ENCODE peak calls at places on chromosomes 7 and 10, in four cellular contexts. One of them, this sample, is unnamed.
A peak's percentile ranks its signal among the peaks of the same experiment; 100 is the strongest.

GRCh38 chr10:74890460-74890859 is 64.1 kb downstream of the KAT6B start:
- DNase-seq in HepG2: no peak
- DNase-seq in K562: no peak
- DNase-seq in WTC11: no peak
- DNase-seq in this sample: no peak

GRCh38 chr10:79020605-79021004 is 48.2 kb upstream of the ZMIZ1 start:
- DNase-seq in HepG2: no peak
- DNase-seq in K562: no peak
- DNase-seq in WTC11: no peak
- DNase-seq in this sample: no peak

GRCh38 chr7:135758531-135758932 is 9.9 kb upstream of the FAM180A start:
- DNase-seq in HepG2: no peak
- DNase-seq in K562: no peak
- DNase-seq in WTC11: no peak
- DNase-seq in this sample: no peak

GRCh38 chr10:73759512-73760115 is 15.4 kb downstream of the SEC24C start:
- DNase-seq in HepG2: no peak
- DNase-seq in K562: no peak
- DNase-seq in WTC11: no peak
- DNase-seq in this sample: no peak

GRCh38 chr10:12067336-12067735 is 1.4 kb upstream of the DHTKD1 start:
- DNase-seq in HepG2: no peak
- DNase-seq in K562: no peak
- DNase-seq in WTC11: no peak
- DNase-seq in this sample: peak; percentile 27

GRCh38 chr7:99381664-99382075 is 7.1 kb downstream of the ARPC1B start:
- DNase-seq in HepG2: peak; percentile 48
- DNase-seq in K562: no peak
- DNase-seq in WTC11: no peak
- DNase-seq in this sample: no peak

GRCh38 chr10:48655426-48656240 is 29.0 kb upstream of the WDFY4 start:
- DNase-seq in HepG2: no peak
- DNase-seq in K562: peak; percentile 59
- DNase-seq in WTC11: no peak
- DNase-seq in this sample: peak; percentile 33

GRCh38 chr7:157529768-157530560 is 193.2 kb downstream of the DNAJB6 start:
- DNase-seq in HepG2: no peak
- DNase-seq in K562: no peak
- DNase-seq in WTC11: peak; percentile 3
- DNase-seq in this sample: no peak

GRCh38 chr10:32232378-32232777 is 114.6 kb downstream of the EPC1 start:
- DNase-seq in HepG2: no peak
- DNase-seq in K562: no peak
- DNase-seq in WTC11: peak; percentile 23
- DNase-seq in this sample: no peak

GRCh38 chr7:12979181-12979580 is 291.7 kb downstream of the ARL4A start:
- DNase-seq in HepG2: no peak
- DNase-seq in K562: no peak
- DNase-seq in WTC11: no peak
- DNase-seq in this sample: peak; percentile 11

GRCh38 chr7:2764621-2765020 is 76.6 kb downstream of the AMZ1 start:
- DNase-seq in HepG2: no peak
- DNase-seq in K562: no peak
- DNase-seq in WTC11: no peak
- DNase-seq in this sample: no peak

GRCh38 chr7:155181768-155182167 is 111.6 kb downstream of the HTR5A start:
- DNase-seq in HepG2: no peak
- DNase-seq in K562: no peak
- DNase-seq in WTC11: no peak
- DNase-seq in this sample: no peak

GRCh38 chr10:121899727-121900126 is 28.1 kb downstream of the ATE1 start:
- DNase-seq in HepG2: no peak
- DNase-seq in K562: no peak
- DNase-seq in WTC11: no peak
- DNase-seq in this sample: no peak

GRCh38 chr10:43132796-43133195 is 5.4 kb upstream of the CSGALNACT2 start:
- DNase-seq in HepG2: no peak
- DNase-seq in K562: no peak
- DNase-seq in WTC11: no peak
- DNase-seq in this sample: no peak

GRCh38 chr7:21945374-21946227 is at the start of gene CDCA7L:
- DNase-seq in HepG2: no peak
- DNase-seq in K562: peak; percentile 71
- DNase-seq in WTC11: peak; percentile 84
- DNase-seq in this sample: peak; percentile 78

GRCh38 chr10:25758041-25758457 is 176.0 kb upstream of the MYO3A start:
- DNase-seq in HepG2: peak; percentile 10
- DNase-seq in K562: peak; percentile 45
- DNase-seq in WTC11: peak; percentile 45
- DNase-seq in this sample: peak; percentile 10

GRCh38 chr7:40244226-40244625 is 109.4 kb downstream of the SUGCT start:
- DNase-seq in HepG2: no peak
- DNase-seq in K562: no peak
- DNase-seq in WTC11: no peak
- DNase-seq in this sample: no peak

GRCh38 chr7:3431306-3431705 is 130.3 kb downstream of the SDK1 start:
- DNase-seq in HepG2: no peak
- DNase-seq in K562: no peak
- DNase-seq in WTC11: no peak
- DNase-seq in this sample: no peak

GRCh38 chr7:114988755-114989154 is 66.9 kb downstream of the MDFIC start:
- DNase-seq in HepG2: no peak
- DNase-seq in K562: no peak
- DNase-seq in WTC11: no peak
- DNase-seq in this sample: peak; percentile 53

GRCh38 chr10:90587081-90587491 is 270.8 kb downstream of the HTR7 start:
- DNase-seq in HepG2: no peak
- DNase-seq in K562: no peak
- DNase-seq in WTC11: no peak
- DNase-seq in this sample: no peak

GRCh38 chr10:61359452-61359851 is 93.7 kb downstream of the TMEM26 start:
- DNase-seq in HepG2: no peak
- DNase-seq in K562: no peak
- DNase-seq in WTC11: no peak
- DNase-seq in this sample: no peak

GRCh38 chr7:107427462-107427861 is 42.4 kb upstream of the GPR22 start:
- DNase-seq in HepG2: no peak
- DNase-seq in K562: no peak
- DNase-seq in WTC11: no peak
- DNase-seq in this sample: no peak

GRCh38 chr10:70321233-70321632 is 37.4 kb upstream of the NPFFR1 start:
- DNase-seq in HepG2: no peak
- DNase-seq in K562: no peak
- DNase-seq in WTC11: no peak
- DNase-seq in this sample: no peak

GRCh38 chr10:61635946-61636345 is 26.8 kb upstream of the CABCOCO1 start:
- DNase-seq in HepG2: no peak
- DNase-seq in K562: no peak
- DNase-seq in WTC11: no peak
- DNase-seq in this sample: no peak

GRCh38 chr10:9198611-9199010 is 1144.1 kb downstream of the GATA3 start:
- DNase-seq in HepG2: no peak
- DNase-seq in K562: no peak
- DNase-seq in WTC11: no peak
- DNase-seq in this sample: no peak

GRCh38 chr10:72038458-72039001 is 49.8 kb downstream of the SPOCK2 start:
- DNase-seq in HepG2: peak; percentile 94
- DNase-seq in K562: no peak
- DNase-seq in WTC11: no peak
- DNase-seq in this sample: no peak

GRCh38 chr7:43926193-43927043 is at the start of gene UBE2D4:
- DNase-seq in HepG2: peak; percentile 67
- DNase-seq in K562: peak; percentile 89
- DNase-seq in WTC11: peak; percentile 77
- DNase-seq in this sample: peak; percentile 85

GRCh38 chr10:43226441-43226840 is 40.4 kb downstream of the RASGEF1A start:
- DNase-seq in HepG2: no peak
- DNase-seq in K562: no peak
- DNase-seq in WTC11: peak; percentile 3
- DNase-seq in this sample: no peak

GRCh38 chr10:63256047-63256773 is 123.1 kb downstream of the NRBF2 start:
- DNase-seq in HepG2: no peak
- DNase-seq in K562: no peak
- DNase-seq in WTC11: no peak
- DNase-seq in this sample: no peak

GRCh38 chr7:80463272-80463920 is 48.5 kb downstream of the GNAT3 start:
- DNase-seq in HepG2: no peak
- DNase-seq in K562: no peak
- DNase-seq in WTC11: no peak
- DNase-seq in this sample: no peak

GRCh38 chr7:132518102-132518838 is 58.0 kb downstream of the PLXNA4 start:
- DNase-seq in HepG2: peak; percentile 20
- DNase-seq in K562: peak; percentile 77
- DNase-seq in WTC11: peak; percentile 52
- DNase-seq in this sample: peak; percentile 44

GRCh38 chr7:100965723-100966541 is 3.4 kb upstream of the MUC12 start:
- DNase-seq in HepG2: peak; percentile 57
- DNase-seq in K562: peak; percentile 99
- DNase-seq in WTC11: peak; percentile 99
- DNase-seq in this sample: peak; percentile 88

GRCh38 chr7:136931169-136931867 is 62.9 kb downstream of the CHRM2 start:
- DNase-seq in HepG2: no peak
- DNase-seq in K562: no peak
- DNase-seq in WTC11: no peak
- DNase-seq in this sample: no peak

GRCh38 chr10:77741746-77742145 is 104.1 kb upstream of the KCNMA1 start:
- DNase-seq in HepG2: no peak
- DNase-seq in K562: no peak
- DNase-seq in WTC11: no peak
- DNase-seq in this sample: no peak

DNA sequence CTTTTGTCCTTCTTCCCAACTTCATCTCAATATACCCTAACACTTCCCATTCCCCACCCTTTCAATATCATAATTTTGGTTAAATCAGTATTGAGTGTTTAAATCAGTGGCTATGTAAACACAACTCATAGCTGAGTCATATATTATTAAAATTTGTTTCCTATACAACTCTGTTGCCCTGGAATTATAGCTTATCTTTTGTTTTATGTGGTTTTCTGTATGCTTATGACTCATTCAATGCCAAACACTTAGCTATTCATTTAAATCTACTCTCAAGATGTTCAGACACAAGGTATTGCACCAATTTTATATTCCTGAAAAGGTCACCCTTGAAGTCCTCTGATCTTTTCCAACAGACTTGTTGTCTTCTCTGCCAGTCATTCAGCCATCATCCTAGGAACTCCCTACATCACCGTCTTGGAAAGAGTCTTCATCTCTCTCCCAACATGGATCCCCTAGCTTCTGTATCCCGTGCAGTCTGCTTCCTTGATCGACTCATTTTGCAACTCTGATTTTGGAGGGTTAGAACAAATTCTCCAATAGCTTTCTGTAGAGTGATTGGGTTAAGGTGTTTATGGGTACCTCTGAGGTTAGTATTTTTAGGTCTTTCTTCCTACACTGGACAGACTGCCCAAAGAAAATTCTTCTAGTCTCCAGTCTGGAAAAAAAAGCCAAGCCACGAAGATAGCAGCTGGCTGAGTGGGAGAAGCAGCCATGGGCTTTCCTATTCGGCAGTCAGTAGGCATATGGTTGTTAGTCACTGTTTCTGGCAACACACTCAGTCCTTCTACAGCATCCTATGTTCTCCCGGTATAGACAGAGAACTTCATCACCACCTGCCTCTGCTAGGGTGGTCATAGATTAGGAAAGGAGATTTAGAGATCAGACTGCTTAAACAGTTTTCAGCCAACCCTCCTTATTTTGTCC is 102.1 kb downstream of the CRPPA start:
- DNase-seq in HepG2: no peak
- DNase-seq in K562: no peak
- DNase-seq in WTC11: no peak
- DNase-seq in this sample: peak; percentile 37
- TF ChIP-seq HMGXB4 in HepG2: no peak
- TF ChIP-seq HMGXB4 in K562: no peak
- TF ChIP-seq HMGXB4 in WTC11: no peak
- TF ChIP-seq HMGXB4 in this sample: no peak

DNA sequence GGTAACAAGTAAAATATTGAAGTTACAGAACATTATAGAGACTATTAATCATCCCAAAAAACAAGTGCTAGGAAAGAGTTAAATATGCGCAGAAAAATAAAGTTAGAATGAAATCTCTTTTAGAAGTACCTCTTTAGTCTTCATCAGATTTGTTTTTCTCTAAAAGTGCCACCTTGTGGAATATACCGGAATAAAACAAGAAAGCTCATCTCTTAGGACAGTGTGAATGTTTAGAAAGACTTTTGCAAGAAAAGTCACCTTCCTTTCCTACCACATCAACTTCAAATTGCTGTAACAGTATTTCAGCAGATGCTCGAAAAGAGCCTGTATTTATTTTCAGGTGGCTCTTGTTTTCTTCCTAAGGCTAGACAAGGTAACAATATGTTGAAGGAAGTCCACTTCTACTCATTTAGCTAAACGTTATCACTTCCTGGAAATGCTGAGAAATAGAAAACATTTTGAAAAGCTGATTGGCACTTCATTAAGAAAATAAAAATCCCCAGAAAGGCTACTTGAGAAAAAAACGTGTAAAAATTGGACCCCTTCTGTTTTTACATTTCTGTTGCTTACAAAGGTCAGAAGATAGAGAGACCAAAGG is 19.8 kb upstream of the FAM133B start:
- DNase-seq in HepG2: no peak
- DNase-seq in K562: no peak
- DNase-seq in WTC11: no peak
- DNase-seq in this sample: peak; percentile 43
- TF ChIP-seq HMGXB4 in HepG2: no peak
- TF ChIP-seq HMGXB4 in K562: no peak
- TF ChIP-seq HMGXB4 in WTC11: no peak
- TF ChIP-seq HMGXB4 in this sample: peak; percentile 73

GRCh38 chr7:94395141-94396041 is 696 bp downstream of the COL1A2 start:
- DNase-seq in HepG2: peak; percentile 63
- DNase-seq in K562: peak; percentile 84
- DNase-seq in WTC11: peak; percentile 36
- DNase-seq in this sample: peak; percentile 47
- TF ChIP-seq HMGXB4 in HepG2: no peak
- TF ChIP-seq HMGXB4 in K562: no peak
- TF ChIP-seq HMGXB4 in WTC11: no peak
- TF ChIP-seq HMGXB4 in this sample: no peak

DNA sequence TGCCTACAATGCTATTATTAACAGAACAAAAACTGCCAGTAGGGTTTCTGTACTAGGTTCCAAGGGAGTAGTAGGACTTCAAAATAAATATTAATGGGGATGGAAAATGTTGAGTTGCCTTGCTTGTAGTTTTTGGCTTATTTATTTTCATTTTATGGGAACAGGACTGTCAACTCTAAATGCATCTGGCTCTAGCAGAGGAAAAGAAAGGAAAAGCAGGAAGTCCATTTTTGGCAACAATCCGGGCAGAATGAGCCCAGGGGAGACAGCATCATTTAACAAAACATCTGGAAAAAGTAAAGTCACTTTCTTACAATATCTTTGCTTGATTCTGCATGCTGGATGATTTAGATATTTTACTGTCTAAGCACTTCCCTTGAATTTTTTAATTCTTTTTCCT is 69.4 kb downstream of the NOC3L start:
- DNase-seq in HepG2: no peak
- DNase-seq in K562: no peak
- DNase-seq in WTC11: no peak
- DNase-seq in this sample: no peak
- TF ChIP-seq HMGXB4 in HepG2: no peak
- TF ChIP-seq HMGXB4 in K562: no peak
- TF ChIP-seq HMGXB4 in WTC11: no peak
- TF ChIP-seq HMGXB4 in this sample: no peak

GRCh38 chr10:124211921-124212320 is 118.5 kb upstream of the CHST15 start:
- DNase-seq in HepG2: no peak
- DNase-seq in K562: no peak
- DNase-seq in WTC11: no peak
- DNase-seq in this sample: no peak
- TF ChIP-seq HMGXB4 in HepG2: no peak
- TF ChIP-seq HMGXB4 in K562: no peak
- TF ChIP-seq HMGXB4 in WTC11: no peak
- TF ChIP-seq HMGXB4 in this sample: no peak

This sample was measured in A549.